ENCODE peak calls at places on chromosomes 4 and X, in four cellular contexts. V, F, E and O are unnamed samples.
A peak's percentile ranks its signal among the peaks of the same experiment; 100 is the strongest.

GRCh38 chr4:81688085-81688484 is 216.4 kb upstream of the RASGEF1B start:
- DNase-seq in V (no peak), F (no peak), E (peak; percentile 40), O (no peak)

GRCh38 chr4:129545599-129546278 is 449.8 kb downstream of the C4orf33 start:
- DNase-seq in V (peak; percentile 81), F (no peak), E (peak; percentile 5), O (no peak)

GRCh38 chr4:1090036-1090435 is 23.3 kb downstream of the RNF212 start:
- DNase-seq in V (no peak), F (no peak), E (no peak), O (no peak)

GRCh38 chrX:41605144-41605543 is 83.6 kb upstream of the GPR34 start:
- DNase-seq in V (no peak), F (no peak), E (no peak), O (no peak)

GRCh38 chrX:44157293-44157692 is 184.1 kb upstream of the NDP start:
- DNase-seq in V (no peak), F (no peak), E (no peak), O (no peak)

GRCh38 chrX:112043997-112044396 is 38.6 kb downstream of the TRPC5 start:
- DNase-seq in V (no peak), F (peak; percentile 15), E (peak; percentile 52), O (no peak)

GRCh38 chr4:3716034-3716875 is 49.9 kb upstream of the ADRA2C start:
- DNase-seq in V (no peak), F (no peak), E (no peak), O (no peak)

GRCh38 chr4:189081831-189082230 is 858.8 kb upstream of the FRG1 start:
- DNase-seq in V (no peak), F (peak; percentile 67), E (peak; percentile 43), O (no peak)

GRCh38 chr4:16758816-16759215 is 139.6 kb downstream of the LDB2 start:
- DNase-seq in V (no peak), F (no peak), E (no peak), O (no peak)

GRCh38 chrX:112840382-112841113 is at the start of gene AMOT:
- DNase-seq in V (peak; percentile 84), F (peak; percentile 60), E (peak; percentile 41), O (no peak)

GRCh38 chr4:187363453-187363852 is 632.1 kb upstream of the ZFP42 start:
- DNase-seq in V (no peak), F (no peak), E (no peak), O (no peak)

GRCh38 chrX:45811307-45811706 is 610.6 kb upstream of the DIPK2B start:
- DNase-seq in V (no peak), F (no peak), E (no peak), O (no peak)

GRCh38 chrX:40157228-40158035 is 59.7 kb upstream of the BCOR start:
- DNase-seq in V (no peak), F (no peak), E (no peak), O (no peak)
- H3K4me3 ChIP-seq in V (peak overlapping the region; percentile 59), F (peak overlapping the region; percentile 56), E (peak overlapping the region; percentile 75), O (no peak overlapping the region)

GRCh38 chr4:118005883-118006282 is 28.4 kb upstream of the NDST3 start:
- DNase-seq in V (no peak), F (no peak), E (no peak), O (no peak)
- TF ChIP-seq CTCF in V (no peak), F (no peak), E (peak; percentile 9), O (no peak)

DNA sequence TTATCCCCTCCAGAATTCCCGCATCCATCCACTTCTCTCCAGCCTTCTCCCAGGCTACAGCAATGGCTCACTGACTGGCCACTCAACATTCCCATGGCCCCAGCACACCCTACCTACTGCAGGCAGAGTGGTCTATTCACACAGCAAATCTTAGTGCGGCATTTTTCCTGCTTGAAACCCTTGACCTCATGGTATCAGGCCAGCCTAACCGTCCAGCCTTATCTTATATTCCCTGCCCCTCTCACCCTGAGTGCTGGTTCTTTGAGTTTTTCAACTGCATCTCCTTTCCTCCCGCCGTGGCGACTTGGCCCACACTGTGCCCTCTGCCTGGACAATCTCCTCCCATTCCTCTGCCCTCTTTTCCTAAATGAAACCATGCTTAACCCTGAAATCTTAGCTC is 10.0 kb upstream of the S100G start:
- DNase-seq in V (no peak), F (no peak), E (no peak), O (no peak)
- H3K27me3 ChIP-seq in V (no peaks in the 10 kb centered on the region), F (peaks cover 2% of the 10 kb centered on the region), E (no peaks in the 10 kb centered on the region), O (no peaks in the 10 kb centered on the region)

DNA sequence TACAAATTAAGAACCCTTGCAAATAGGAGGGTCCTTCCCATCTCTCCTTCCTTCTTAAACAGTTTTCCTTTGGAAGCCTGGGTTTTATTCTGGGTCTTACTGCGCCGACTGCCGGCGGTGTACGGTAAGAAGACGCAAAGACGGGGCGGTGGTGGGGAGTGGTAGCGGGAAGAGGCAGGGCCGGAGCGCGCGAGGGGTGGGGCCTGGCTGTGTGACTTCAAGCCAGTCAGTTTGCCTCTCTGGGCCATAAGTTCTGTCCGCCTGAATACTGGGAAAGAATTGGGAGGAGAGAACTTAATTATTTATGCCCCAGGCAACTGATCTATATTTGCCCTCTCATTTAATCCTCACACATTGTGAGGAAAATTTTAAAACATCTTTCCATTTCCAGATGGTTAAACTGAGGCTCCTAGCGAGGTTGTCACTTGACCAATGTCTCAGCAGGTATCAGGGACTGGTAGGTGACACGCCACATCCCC is 726 bp upstream of the KANTR start:
- DNase-seq in V (peak; percentile 76), F (peak; percentile 70), E (peak; percentile 85), O (no peak)
- H3K4me3 ChIP-seq in V (peak overlapping the region; percentile 78), F (peak overlapping the region; percentile 42), E (peak overlapping the region; percentile 77), O (peak overlapping the region; percentile 48)